ENCODE peak calls at places on chromosomes 5 and 9, in seven cellular contexts. K is spleen; C is mucosa of descending colon; F is effector memory CD4-positive, alpha-beta T cell; T is heart right ventricle; N is CD4-positive, CD25-positive, alpha-beta regulatory T cell; P is hepatocyte. B is an unnamed sample. For H3K4me1, the result is how much of the 10 kb centered on the place peaks cover.

GRCh38 chr9:91028166-91028827 is 226.7 kb downstream of the SYK start:
- DNase-seq in K (no peak), C (no peak), F (no peak), T (no peak), N (no peak), P (no peak), B (no peak)

GRCh38 chr9:26928966-26929495 is 18.0 kb downstream of the PLAA start:
- DNase-seq in K (no peak), C (no peak), F (no peak), T (no peak), N (no peak), P (no peak), B (no peak)

GRCh38 chr5:138636401-138636944 is 61.3 kb upstream of the HSPA9 start:
- DNase-seq in K (no peak), C (no peak), F (no peak), T (no peak), N (no peak), P (no peak), B (no peak)

GRCh38 chr5:69046375-69046957 is 47.3 kb upstream of the SLC30A5 start:
- DNase-seq in K (no peak), C (no peak), F (no peak), T (no peak), N (no peak), P (peak), B (no peak)

GRCh38 chr9:69130456-69131441 is 43.3 kb upstream of the TJP2 start:
- DNase-seq in K (no peak), C (no peak), F (no peak), T (peak), N (no peak), P (no peak), B (no peak)

GRCh38 chr5:55031492-55031891 is 7.4 kb downstream of the GZMK start:
- DNase-seq in K (no peak), C (no peak), F (no peak), T (no peak), N (no peak), P (no peak), B (no peak)

GRCh38 chr9:133505901-133506652 is 18.7 kb downstream of the MYMK start:
- DNase-seq in K (no peak), C (no peak), F (no peak), T (peak), N (no peak), P (no peak), B (no peak)

GRCh38 chr5:36202521-36202961 is 39.2 kb downstream of the NADK2 start:
- DNase-seq in K (no peak), C (no peak), F (no peak), T (no peak), N (no peak), P (no peak), B (no peak)

GRCh38 chr5:85591311-85591710 is 1026.4 kb upstream of the COX7C start:
- DNase-seq in K (no peak), C (no peak), F (no peak), T (no peak), N (no peak), P (no peak), B (no peak)

GRCh38 chr9:69029535-69029934 is 6.0 kb upstream of the FXN start:
- DNase-seq in K (no peak), C (no peak), F (no peak), T (no peak), N (no peak), P (no peak), B (no peak)

GRCh38 chr5:151134228-151134627 is 23.4 kb downstream of the ANXA6 start:
- DNase-seq in K (peak), C (no peak), F (no peak), T (no peak), N (no peak), P (peak), B (peak)

GRCh38 chr9:1647776-1648175 is 367.4 kb upstream of the SMARCA2 start:
- DNase-seq in K (no peak), C (no peak), F (no peak), T (no peak), N (no peak), P (no peak), B (no peak)

GRCh38 chr5:142316051-142316450 is 8.8 kb downstream of the SPRY4 start:
- DNase-seq in K (no peak), C (no peak), F (no peak), T (peak), N (peak), P (peak), B (no peak)

GRCh38 chr5:142317173-142317572 is 7.6 kb downstream of the SPRY4 start:
- DNase-seq in K (no peak), C (no peak), F (no peak), T (no peak), N (no peak), P (no peak), B (no peak)

GRCh38 chr5:142315231-142315900 is 9.5 kb downstream of the SPRY4 start:
- DNase-seq in K (no peak), C (no peak), F (no peak), T (no peak), N (no peak), P (no peak), B (no peak)

GRCh38 chr5:142317673-142318261 is 7.1 kb downstream of the SPRY4 start:
- DNase-seq in K (no peak), C (no peak), F (no peak), T (no peak), N (no peak), P (no peak), B (no peak)

GRCh38 chr5:142316681-142317080 is 8.1 kb downstream of the SPRY4 start:
- DNase-seq in K (no peak), C (no peak), F (no peak), T (no peak), N (no peak), P (no peak), B (no peak)
- H3K4me1 ChIP-seq in K (half or more), C (under half), F (under half), T (half or more), N (under half), P (under half), B (under half)

GRCh38 chr5:34929720-34930526 is 564 bp downstream of the DNAJC21 start:
- DNase-seq in K (peak), C (peak), F (peak), T (peak), N (peak), P (peak), B (peak)
- H3K4me1 ChIP-seq in K (under half), C (under half), F (under half), T (under half), N (under half), P (under half), B (under half)

DNA sequence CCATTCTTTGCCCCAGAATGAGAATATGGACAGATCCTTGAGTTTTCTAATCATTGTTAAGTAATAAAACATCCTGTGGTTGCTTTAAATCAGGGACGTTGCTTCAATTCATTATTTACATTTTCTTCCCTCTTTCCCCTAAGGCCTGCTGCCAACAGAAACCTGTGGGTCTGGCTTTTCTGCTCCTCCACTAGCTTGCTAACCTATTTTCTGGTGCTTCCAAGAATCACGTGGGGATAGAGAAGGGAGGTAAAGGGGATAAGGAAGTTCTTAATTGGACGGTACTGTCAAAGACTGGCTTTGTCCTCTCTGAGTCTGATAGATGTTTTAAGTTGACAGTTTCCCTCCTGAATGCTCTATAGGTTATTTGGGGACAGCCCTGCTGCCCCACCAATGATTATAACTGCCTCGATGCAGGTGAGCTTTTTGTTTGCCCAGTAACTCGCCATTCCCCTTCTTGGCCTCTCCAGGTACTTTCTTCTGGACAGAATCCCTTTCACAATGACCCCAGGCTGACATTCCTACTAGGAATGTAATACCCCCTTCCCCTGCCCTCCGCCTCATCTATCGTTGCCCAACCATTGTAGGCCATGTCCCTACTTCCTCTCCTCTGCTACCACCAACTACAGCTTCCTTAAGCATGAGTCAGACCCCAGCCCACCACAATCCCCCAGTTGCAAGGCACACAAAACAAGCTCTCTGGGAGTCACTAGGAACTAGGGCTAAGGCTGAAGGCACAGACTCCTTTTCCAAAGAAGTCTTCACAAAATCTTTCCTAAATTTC is 19.9 kb upstream of the CPEB4 start:
- DNase-seq in K (no peak), C (no peak), F (no peak), T (no peak), N (no peak), P (no peak), B (no peak)
- H3K4me1 ChIP-seq in K (half or more), C (under half), F (under half), T (half or more), N (under half), P (under half), B (under half)

GRCh38 chr5:78509884-78510769 is 138.4 kb downstream of the LHFPL2 start:
- DNase-seq in K (peak), C (peak), F (no peak), T (peak), N (peak), P (peak), B (peak)

GRCh38 chr5:78508231-78508765 is 140.3 kb downstream of the LHFPL2 start:
- DNase-seq in K (no peak), C (no peak), F (no peak), T (no peak), N (no peak), P (peak), B (no peak)

GRCh38 chr5:78509145-78509865 is 139.3 kb downstream of the LHFPL2 start:
- DNase-seq in K (no peak), C (no peak), F (no peak), T (no peak), N (no peak), P (no peak), B (no peak)

GRCh38 chr5:78512440-78512839 is 136.1 kb downstream of the LHFPL2 start:
- DNase-seq in K (no peak), C (no peak), F (no peak), T (no peak), N (no peak), P (no peak), B (peak)

DNA sequence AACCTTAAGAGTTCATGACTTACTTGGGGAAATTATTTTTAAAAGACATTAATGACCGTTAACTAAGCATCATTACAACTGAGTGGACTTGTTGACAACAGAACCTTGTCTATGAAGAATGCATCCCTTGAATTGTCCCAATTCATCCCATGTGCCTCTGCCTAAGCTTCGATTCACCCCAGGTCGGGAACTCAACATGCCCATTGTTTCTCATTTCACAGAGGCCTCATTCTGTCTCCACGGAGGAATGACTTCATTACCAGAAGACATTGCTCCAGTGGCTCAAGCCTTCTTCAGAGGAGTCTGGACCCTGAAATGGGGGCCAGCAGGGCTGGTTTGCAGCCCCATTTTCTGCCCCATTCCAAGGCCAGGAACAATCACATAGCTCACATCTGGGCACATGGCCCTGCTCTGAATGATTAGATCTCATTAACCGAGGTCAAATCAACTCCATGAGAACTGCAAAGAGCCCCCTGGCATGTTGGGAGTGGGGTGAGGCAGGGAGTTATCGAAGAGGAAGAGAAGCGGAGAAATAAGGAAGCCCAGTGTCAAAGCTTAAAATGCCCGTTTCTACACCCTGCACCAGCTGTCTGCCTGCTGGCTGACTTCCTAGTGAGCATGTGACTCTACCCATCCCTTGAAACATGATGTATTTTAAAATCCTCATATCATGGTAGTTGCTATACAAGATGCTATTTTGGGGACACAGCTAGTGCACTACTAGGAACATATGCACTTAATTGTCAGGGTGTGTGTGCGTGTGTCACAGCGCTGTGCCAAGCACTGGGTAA is 137.3 kb downstream of the LHFPL2 start:
- DNase-seq in K (no peak), C (no peak), F (no peak), T (no peak), N (no peak), P (no peak), B (peak)
- H3K4me1 ChIP-seq in K (under half), C (under half), F (under half), T (half or more), N (under half), P (under half), B (half or more)

B was measured in Karpas-422.